ENCODE peak calls at places on chromosomes 7 and 10, in nine cellular contexts. One of them, this sample, is unnamed.

GRCh38 chr10:114043532-114044250 is at the start of gene ADRB1:
- DNase-seq in uterus: peak
- DNase-seq in lung: peak
- DNase-seq in adrenal gland: peak
- DNase-seq in Peyer's patch: peak
- DNase-seq in GM06990: peak
- DNase-seq in AG04449: no peak
- DNase-seq in mesothelial cell of epicardium: peak
- DNase-seq in glutamatergic neuron: peak
- DNase-seq in this sample: peak

GRCh38 chr10:98131615-98132014 is 2.8 kb upstream of the R3HCC1L start:
- DNase-seq in uterus: no peak
- DNase-seq in lung: no peak
- DNase-seq in adrenal gland: no peak
- DNase-seq in Peyer's patch: no peak
- DNase-seq in GM06990: no peak
- DNase-seq in AG04449: no peak
- DNase-seq in mesothelial cell of epicardium: no peak
- DNase-seq in glutamatergic neuron: no peak
- DNase-seq in this sample: no peak

GRCh38 chr10:49162761-49163160 is 25.4 kb downstream of the TMEM273 start:
- DNase-seq in uterus: no peak
- DNase-seq in lung: no peak
- DNase-seq in adrenal gland: peak
- DNase-seq in Peyer's patch: no peak
- DNase-seq in GM06990: no peak
- DNase-seq in AG04449: no peak
- DNase-seq in mesothelial cell of epicardium: no peak
- DNase-seq in glutamatergic neuron: no peak
- DNase-seq in this sample: no peak

GRCh38 chr7:108660465-108660864 is 90.8 kb downstream of the DNAJB9 start:
- DNase-seq in uterus: no peak
- DNase-seq in lung: no peak
- DNase-seq in adrenal gland: no peak
- DNase-seq in Peyer's patch: no peak
- DNase-seq in GM06990: no peak
- DNase-seq in AG04449: no peak
- DNase-seq in mesothelial cell of epicardium: no peak
- DNase-seq in glutamatergic neuron: no peak
- DNase-seq in this sample: no peak

GRCh38 chr10:103441206-103441605 is 11.0 kb downstream of the CALHM2 start:
- DNase-seq in uterus: no peak
- DNase-seq in lung: no peak
- DNase-seq in adrenal gland: no peak
- DNase-seq in Peyer's patch: no peak
- DNase-seq in GM06990: no peak
- DNase-seq in AG04449: no peak
- DNase-seq in mesothelial cell of epicardium: no peak
- DNase-seq in glutamatergic neuron: no peak
- DNase-seq in this sample: no peak

GRCh38 chr7:129434846-129435318 is 650 bp downstream of the STRIP2 start:
- DNase-seq in uterus: peak
- DNase-seq in lung: no peak
- DNase-seq in adrenal gland: no peak
- DNase-seq in Peyer's patch: no peak
- DNase-seq in GM06990: peak
- DNase-seq in AG04449: no peak
- DNase-seq in mesothelial cell of epicardium: no peak
- DNase-seq in glutamatergic neuron: peak
- DNase-seq in this sample: peak

GRCh38 chr7:131196808-131197207 is 130.9 kb upstream of the MKLN1 start:
- DNase-seq in uterus: no peak
- DNase-seq in lung: no peak
- DNase-seq in adrenal gland: no peak
- DNase-seq in Peyer's patch: no peak
- DNase-seq in GM06990: no peak
- DNase-seq in AG04449: no peak
- DNase-seq in mesothelial cell of epicardium: no peak
- DNase-seq in glutamatergic neuron: peak
- DNase-seq in this sample: no peak

GRCh38 chr10:113499066-113499465 is 53.8 kb upstream of the HABP2 start:
- DNase-seq in uterus: no peak
- DNase-seq in lung: peak
- DNase-seq in adrenal gland: no peak
- DNase-seq in Peyer's patch: no peak
- DNase-seq in GM06990: no peak
- DNase-seq in AG04449: no peak
- DNase-seq in mesothelial cell of epicardium: no peak
- DNase-seq in glutamatergic neuron: no peak
- DNase-seq in this sample: no peak

GRCh38 chr10:43390791-43391190 is 18.2 kb downstream of the HNRNPF start:
- DNase-seq in uterus: no peak
- DNase-seq in lung: no peak
- DNase-seq in adrenal gland: peak
- DNase-seq in Peyer's patch: no peak
- DNase-seq in GM06990: no peak
- DNase-seq in AG04449: no peak
- DNase-seq in mesothelial cell of epicardium: no peak
- DNase-seq in glutamatergic neuron: no peak
- DNase-seq in this sample: no peak

GRCh38 chr10:61804414-61804813 is 97.1 kb upstream of the ARID5B start:
- DNase-seq in uterus: no peak
- DNase-seq in lung: no peak
- DNase-seq in adrenal gland: no peak
- DNase-seq in Peyer's patch: no peak
- DNase-seq in GM06990: no peak
- DNase-seq in AG04449: no peak
- DNase-seq in mesothelial cell of epicardium: no peak
- DNase-seq in glutamatergic neuron: no peak
- DNase-seq in this sample: no peak

DNA sequence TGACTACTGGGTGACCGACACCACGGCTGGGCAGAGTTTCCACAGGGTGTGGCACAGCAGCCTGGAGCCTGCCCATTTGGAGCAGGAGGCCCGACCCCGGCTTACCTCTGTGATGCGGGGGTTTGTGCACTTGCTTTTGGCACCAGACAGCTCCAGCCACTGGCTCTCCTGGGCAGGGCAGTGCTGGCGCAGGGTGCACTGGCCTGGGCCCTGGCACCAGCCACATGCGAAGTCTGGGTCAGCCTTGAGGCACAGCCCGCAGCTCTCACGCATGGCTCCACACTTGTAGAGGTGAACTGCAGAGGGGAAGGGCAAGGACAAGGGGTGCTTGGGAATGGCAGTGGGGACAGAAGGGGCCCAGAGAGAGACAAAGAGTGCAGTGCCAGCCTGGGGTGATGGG is 373.7 kb downstream of the PLXNA4 start:
- DNase-seq in uterus: no peak
- DNase-seq in lung: no peak
- DNase-seq in adrenal gland: no peak
- DNase-seq in Peyer's patch: no peak
- DNase-seq in GM06990: no peak
- DNase-seq in AG04449: no peak
- DNase-seq in mesothelial cell of epicardium: no peak
- DNase-seq in glutamatergic neuron: no peak
- DNase-seq in this sample: no peak
- TF ChIP-seq CTCF in uterus: no peak
- TF ChIP-seq CTCF in lung: no peak
- TF ChIP-seq CTCF in adrenal gland: no peak
- TF ChIP-seq CTCF in Peyer's patch: no peak
- TF ChIP-seq CTCF in GM06990: no peak
- TF ChIP-seq CTCF in AG04449: no peak
- TF ChIP-seq CTCF in mesothelial cell of epicardium: no peak
- TF ChIP-seq CTCF in glutamatergic neuron: no peak
- TF ChIP-seq CTCF in this sample: no peak

DNA sequence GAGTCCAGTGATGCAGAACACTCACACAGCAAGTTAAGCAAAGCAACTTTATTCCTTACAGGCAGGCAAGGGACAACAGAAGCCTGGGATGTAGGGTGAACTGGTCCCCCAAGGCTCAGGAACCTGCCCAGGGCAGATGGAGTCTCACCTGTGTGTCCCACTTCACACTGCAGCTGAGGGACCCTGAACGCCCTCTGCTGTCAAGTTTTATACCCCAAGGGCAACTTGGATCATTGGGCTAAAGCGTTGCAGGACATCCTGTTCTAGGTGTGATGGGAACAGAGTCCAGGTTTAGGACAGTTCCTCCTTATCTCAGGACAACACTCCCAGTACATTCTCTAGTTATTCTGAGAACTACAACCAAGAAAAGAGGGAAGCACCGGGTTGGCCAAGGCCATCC is 49.5 kb upstream of the ZNF746 start:
- DNase-seq in uterus: no peak
- DNase-seq in lung: no peak
- DNase-seq in adrenal gland: no peak
- DNase-seq in Peyer's patch: no peak
- DNase-seq in GM06990: no peak
- DNase-seq in AG04449: no peak
- DNase-seq in mesothelial cell of epicardium: no peak
- DNase-seq in glutamatergic neuron: no peak
- DNase-seq in this sample: no peak
- TF ChIP-seq CTCF in uterus: no peak
- TF ChIP-seq CTCF in lung: no peak
- TF ChIP-seq CTCF in adrenal gland: no peak
- TF ChIP-seq CTCF in Peyer's patch: no peak
- TF ChIP-seq CTCF in GM06990: peak
- TF ChIP-seq CTCF in AG04449: no peak
- TF ChIP-seq CTCF in mesothelial cell of epicardium: no peak
- TF ChIP-seq CTCF in glutamatergic neuron: no peak
- TF ChIP-seq CTCF in this sample: no peak

DNA sequence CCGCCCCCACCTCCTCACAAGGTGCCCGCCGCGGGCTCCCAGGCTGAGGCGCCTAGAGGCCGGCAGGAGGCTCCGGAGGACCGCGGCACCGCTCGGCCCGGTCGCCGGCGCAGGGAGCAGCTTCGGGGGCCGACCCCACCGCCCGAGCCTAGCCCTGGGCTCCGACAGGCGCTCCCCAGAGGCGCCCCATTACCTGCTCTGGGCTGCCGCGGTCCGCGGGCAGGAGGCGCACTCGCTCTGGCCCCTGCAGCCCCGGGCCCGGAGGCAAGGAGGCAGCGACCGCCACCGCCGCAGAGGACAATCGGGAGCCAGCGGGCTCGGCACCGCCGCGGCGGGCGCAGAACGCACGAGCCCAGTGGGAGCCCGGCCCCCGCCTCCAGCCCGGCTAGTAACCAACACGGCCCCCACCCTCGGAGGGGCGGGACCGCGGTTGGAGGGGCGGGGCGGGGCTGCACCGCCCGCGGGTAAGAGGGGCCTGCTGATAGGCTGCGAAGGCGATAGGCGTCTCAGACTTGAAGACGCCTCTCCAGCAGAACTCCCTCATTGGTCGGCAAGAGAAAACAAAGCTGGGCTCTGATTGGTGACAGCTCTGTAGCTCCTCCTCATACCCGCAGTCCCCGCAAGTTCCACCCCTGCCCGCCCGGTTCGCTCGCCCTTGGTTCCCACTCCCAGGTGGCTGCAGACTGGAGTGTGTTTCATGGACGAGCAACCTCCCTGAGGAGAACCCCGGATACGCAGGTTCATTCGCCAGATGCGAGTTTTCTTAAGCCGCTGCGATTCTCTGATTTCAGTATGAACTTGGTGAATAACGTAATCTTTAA is at the start of gene MPP7:
- DNase-seq in uterus: peak
- DNase-seq in lung: peak
- DNase-seq in adrenal gland: peak
- DNase-seq in Peyer's patch: peak
- DNase-seq in GM06990: peak
- DNase-seq in AG04449: peak
- DNase-seq in mesothelial cell of epicardium: peak
- DNase-seq in glutamatergic neuron: peak
- DNase-seq in this sample: peak
- TF ChIP-seq CTCF in uterus: peak
- TF ChIP-seq CTCF in lung: peak
- TF ChIP-seq CTCF in adrenal gland: peak
- TF ChIP-seq CTCF in Peyer's patch: peak
- TF ChIP-seq CTCF in GM06990: no peak
- TF ChIP-seq CTCF in AG04449: no peak
- TF ChIP-seq CTCF in mesothelial cell of epicardium: no peak
- TF ChIP-seq CTCF in glutamatergic neuron: no peak
- TF ChIP-seq CTCF in this sample: peak

DNA sequence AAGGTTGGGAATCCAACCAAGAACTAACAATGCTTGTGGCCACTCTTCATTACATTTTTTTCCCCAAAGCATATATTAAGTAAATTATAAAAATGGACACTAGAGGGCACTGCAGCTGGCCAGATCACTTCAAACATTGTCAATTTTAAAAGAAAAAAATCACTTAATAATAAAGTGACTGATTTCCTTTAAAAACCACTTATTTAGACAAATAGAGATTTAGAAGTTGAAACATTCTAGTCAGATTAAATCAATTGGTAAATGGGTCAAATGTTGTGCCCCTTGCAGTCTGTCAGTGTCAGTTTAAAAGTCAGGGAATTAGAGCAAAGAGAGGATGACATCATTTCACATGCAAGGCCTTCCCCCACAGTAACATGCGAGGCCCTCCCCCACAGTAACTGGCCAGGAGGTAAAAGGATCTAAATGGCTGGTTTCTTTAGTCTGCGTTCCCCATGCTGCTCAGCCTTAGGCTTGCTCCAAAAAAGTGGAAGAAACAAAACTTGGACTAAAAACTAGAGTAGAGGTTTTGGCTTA is 177.9 kb downstream of the SKAP2 start:
- DNase-seq in uterus: no peak
- DNase-seq in lung: no peak
- DNase-seq in adrenal gland: peak
- DNase-seq in Peyer's patch: no peak
- DNase-seq in GM06990: no peak
- DNase-seq in AG04449: no peak
- DNase-seq in mesothelial cell of epicardium: peak
- DNase-seq in glutamatergic neuron: peak
- DNase-seq in this sample: no peak
- TF ChIP-seq CTCF in uterus: peak
- TF ChIP-seq CTCF in lung: peak
- TF ChIP-seq CTCF in adrenal gland: peak
- TF ChIP-seq CTCF in Peyer's patch: peak
- TF ChIP-seq CTCF in GM06990: peak
- TF ChIP-seq CTCF in AG04449: peak
- TF ChIP-seq CTCF in mesothelial cell of epicardium: peak
- TF ChIP-seq CTCF in glutamatergic neuron: peak
- TF ChIP-seq CTCF in this sample: peak